ENCODE peak calls at places on chromosome 15, in seven cellular contexts. R, O, F, U, P, K and Y are unnamed samples.

GRCh38 chr15:76983588-76984379 is 11.1 kb upstream of the PSTPIP1 start:
- DNase-seq in R (no peak), O (no peak), F (no peak), U (no peak), P (no peak), K (no peak), Y (peak)

GRCh38 chr15:34084086-34084485 is 17.6 kb downstream of the EMC7 start:
- DNase-seq in R (no peak), O (peak), F (peak), U (peak), P (peak), K (peak), Y (peak)

GRCh38 chr15:31586841-31587240 is 260.2 kb downstream of the KLF13 start:
- DNase-seq in R (no peak), O (no peak), F (no peak), U (no peak), P (no peak), K (peak), Y (peak)

GRCh38 chr15:25862087-25862468 is 1.0 kb downstream of the ATP10A start:
- DNase-seq in R (no peak), O (no peak), F (no peak), U (no peak), P (no peak), K (no peak), Y (no peak)

GRCh38 chr15:55518009-55518408 is 10.0 kb upstream of the DNAAF4 start:
- DNase-seq in R (no peak), O (no peak), F (no peak), U (no peak), P (no peak), K (no peak), Y (no peak)

GRCh38 chr15:63729115-63729884 is 104.4 kb downstream of the HERC1 start:
- DNase-seq in R (no peak), O (peak), F (peak), U (no peak), P (no peak), K (no peak), Y (no peak)

GRCh38 chr15:61339526-61339925 is 110.4 kb upstream of the RORA start:
- DNase-seq in R (no peak), O (peak), F (no peak), U (no peak), P (no peak), K (no peak), Y (no peak)

GRCh38 chr15:65426216-65426853 is 3.6 kb upstream of the IGDCC4 start:
- DNase-seq in R (no peak), O (no peak), F (no peak), U (no peak), P (no peak), K (no peak), Y (no peak)

GRCh38 chr15:63395730-63396545 is 14.3 kb upstream of the CA12 start:
- DNase-seq in R (no peak), O (no peak), F (no peak), U (no peak), P (no peak), K (no peak), Y (no peak)

GRCh38 chr15:27725733-27726132 is 373.4 kb downstream of the OCA2 start:
- DNase-seq in R (no peak), O (no peak), F (no peak), U (no peak), P (no peak), K (no peak), Y (no peak)

GRCh38 chr15:58748787-58749531 is 548 bp downstream of the ADAM10 start:
- DNase-seq in R (peak), O (no peak), F (peak), U (peak), P (no peak), K (no peak), Y (peak)

GRCh38 chr15:99213187-99213811 is 36.1 kb downstream of the TTC23 start:
- DNase-seq in R (peak), O (peak), F (peak), U (peak), P (peak), K (peak), Y (peak)

GRCh38 chr15:56693761-56694160 is 39.5 kb downstream of the ZNF280D start:
- DNase-seq in R (peak), O (peak), F (no peak), U (peak), P (no peak), K (no peak), Y (no peak)

GRCh38 chr15:35007397-35007796 is 19.3 kb upstream of the ZNF770 start:
- DNase-seq in R (no peak), O (no peak), F (no peak), U (no peak), P (no peak), K (no peak), Y (no peak)

GRCh38 chr15:66004618-66005262 is 135.4 kb downstream of the RAB11A start:
- DNase-seq in R (peak), O (peak), F (no peak), U (peak), P (no peak), K (peak), Y (peak)

GRCh38 chr15:35444557-35445204 is 101.3 kb downstream of the DPH6 start:
- DNase-seq in R (peak), O (peak), F (no peak), U (peak), P (no peak), K (peak), Y (peak)

GRCh38 chr15:83922895-83923294 is 269.0 kb downstream of the ADAMTSL3 start:
- DNase-seq in R (no peak), O (no peak), F (no peak), U (no peak), P (no peak), K (no peak), Y (no peak)

GRCh38 chr15:101068961-101069734 is 150.0 kb downstream of the LRRK1 start:
- DNase-seq in R (no peak), O (no peak), F (no peak), U (peak), P (no peak), K (peak), Y (peak)

GRCh38 chr15:70067011-70067410 is 30.7 kb downstream of the TLE3 start:
- DNase-seq in R (no peak), O (no peak), F (no peak), U (no peak), P (no peak), K (no peak), Y (no peak)

GRCh38 chr15:65310431-65311137 is 6.1 kb downstream of the RNU5B-1 start:
- DNase-seq in R (no peak), O (peak), F (no peak), U (peak), P (no peak), K (no peak), Y (peak)

GRCh38 chr15:99312228-99312627 is 60.9 kb downstream of the LRRC28 start:
- DNase-seq in R (no peak), O (no peak), F (no peak), U (no peak), P (no peak), K (no peak), Y (no peak)

GRCh38 chr15:34900748-34901147 is 68.8 kb downstream of the AQR start:
- DNase-seq in R (no peak), O (no peak), F (no peak), U (no peak), P (no peak), K (no peak), Y (no peak)

GRCh38 chr15:70264014-70264492 is 166.3 kb upstream of the TLE3 start:
- DNase-seq in R (no peak), O (peak), F (no peak), U (no peak), P (no peak), K (no peak), Y (no peak)

GRCh38 chr15:26460165-26460564 is 312.7 kb downstream of the GABRB3 start:
- DNase-seq in R (no peak), O (no peak), F (no peak), U (no peak), P (no peak), K (no peak), Y (no peak)

GRCh38 chr15:69713726-69714559 is 261.3 kb downstream of the RPLP1 start:
- DNase-seq in R (no peak), O (no peak), F (peak), U (no peak), P (no peak), K (no peak), Y (no peak)

GRCh38 chr15:90915216-90915807 is 12.2 kb downstream of the MAN2A2 start:
- DNase-seq in R (no peak), O (no peak), F (peak), U (no peak), P (no peak), K (no peak), Y (no peak)

GRCh38 chr15:101478701-101479341 is 10.7 kb downstream of the PCSK6 start:
- DNase-seq in R (no peak), O (no peak), F (no peak), U (no peak), P (no peak), K (no peak), Y (no peak)

GRCh38 chr15:59556405-59556804 is 55.2 kb upstream of the GCNT3 start:
- DNase-seq in R (no peak), O (peak), F (no peak), U (no peak), P (no peak), K (no peak), Y (no peak)

GRCh38 chr15:35622641-35623340 is 76.8 kb upstream of the DPH6 start:
- DNase-seq in R (no peak), O (no peak), F (no peak), U (no peak), P (no peak), K (no peak), Y (peak)

GRCh38 chr15:77519540-77519939 is 98.9 kb downstream of the HMG20A start:
- DNase-seq in R (no peak), O (no peak), F (no peak), U (no peak), P (no peak), K (no peak), Y (no peak)

GRCh38 chr15:32979710-32980109 is 214.8 kb downstream of the FMN1 start:
- DNase-seq in R (peak), O (peak), F (no peak), U (peak), P (peak), K (no peak), Y (no peak)

GRCh38 chr15:31012455-31012854 is 21.0 kb upstream of the MTMR10 start:
- DNase-seq in R (no peak), O (no peak), F (no peak), U (no peak), P (no peak), K (no peak), Y (no peak)

GRCh38 chr15:98442379-98442833 is 205.9 kb upstream of the IGF1R start:
- DNase-seq in R (peak), O (peak), F (peak), U (peak), P (peak), K (peak), Y (peak)

GRCh38 chr15:95647878-95648277 is 682.6 kb upstream of the NR2F2 start:
- DNase-seq in R (no peak), O (no peak), F (no peak), U (no peak), P (no peak), K (no peak), Y (no peak)

GRCh38 chr15:95646484-95646883 is 684.0 kb upstream of the NR2F2 start:
- DNase-seq in R (no peak), O (no peak), F (no peak), U (no peak), P (no peak), K (no peak), Y (no peak)

GRCh38 chr15:95644476-95644875 is 686.0 kb upstream of the NR2F2 start:
- DNase-seq in R (no peak), O (peak), F (no peak), U (no peak), P (no peak), K (no peak), Y (no peak)

GRCh38 chr15:95646892-95647291 is 683.6 kb upstream of the NR2F2 start:
- DNase-seq in R (no peak), O (no peak), F (no peak), U (no peak), P (no peak), K (no peak), Y (no peak)

GRCh38 chr15:95645791-95646338 is 684.6 kb upstream of the NR2F2 start:
- DNase-seq in R (no peak), O (no peak), F (no peak), U (no peak), P (no peak), K (no peak), Y (no peak)
- TF ChIP-seq CTCF in R (no peak), O (no peak), F (no peak), U (no peak), P (no peak), K (no peak), Y (no peak)

GRCh38 chr15:41789237-41789636 is 15.0 kb downstream of the MAPKBP1 start:
- DNase-seq in R (no peak), O (no peak), F (no peak), U (no peak), P (no peak), K (no peak), Y (no peak)
- TF ChIP-seq CTCF in R (no peak), O (no peak), F (no peak), U (no peak), P (no peak), K (no peak), Y (no peak)

GRCh38 chr15:87672309-87672897 is 584.1 kb downstream of the NTRK3 start:
- DNase-seq in R (peak), O (peak), F (no peak), U (no peak), P (no peak), K (peak), Y (peak)
- TF ChIP-seq CTCF in R (peak), O (peak), F (peak), U (peak), P (peak), K (peak), Y (peak)

DNA sequence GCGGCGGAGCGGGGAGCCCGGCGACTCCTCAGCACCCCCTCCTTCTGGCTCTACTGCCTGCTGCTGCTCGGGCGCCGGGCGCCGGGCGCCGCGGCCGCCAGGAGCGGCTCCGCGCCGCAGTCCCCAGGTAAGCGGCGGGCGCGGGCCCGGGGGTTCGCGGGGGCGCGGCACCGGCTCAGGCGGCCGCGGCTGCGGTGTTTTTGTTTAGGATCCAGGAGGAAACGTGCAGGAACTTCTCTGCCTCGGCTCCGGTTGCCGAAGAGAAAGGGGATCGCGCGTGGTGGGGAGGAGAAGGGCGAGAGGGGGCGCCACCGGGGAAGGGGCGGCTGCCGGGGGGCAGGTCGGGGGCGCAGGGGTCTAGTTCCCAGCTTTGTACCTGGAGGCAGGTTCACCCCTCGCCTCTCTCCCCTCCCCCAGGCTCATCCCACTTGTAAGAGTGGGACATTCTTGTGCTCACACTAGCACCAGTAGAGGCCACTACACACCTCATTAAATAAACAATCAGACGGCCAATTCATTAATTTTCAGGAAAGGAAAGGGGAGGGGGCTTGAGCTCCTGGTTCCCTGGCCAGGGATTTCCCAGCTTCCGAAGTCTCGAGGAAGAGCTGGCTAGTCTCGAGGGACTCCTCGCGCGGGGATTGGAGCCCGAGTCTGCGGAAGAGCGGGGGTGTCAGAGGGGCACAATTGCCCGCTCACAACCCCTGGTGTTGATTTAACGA is 575 bp downstream of the NEO1 start:
- DNase-seq in R (no peak), O (peak), F (peak), U (no peak), P (no peak), K (peak), Y (peak)
- TF ChIP-seq CTCF in R (peak), O (no peak), F (no peak), U (peak), P (peak), K (peak), Y (peak)

DNA sequence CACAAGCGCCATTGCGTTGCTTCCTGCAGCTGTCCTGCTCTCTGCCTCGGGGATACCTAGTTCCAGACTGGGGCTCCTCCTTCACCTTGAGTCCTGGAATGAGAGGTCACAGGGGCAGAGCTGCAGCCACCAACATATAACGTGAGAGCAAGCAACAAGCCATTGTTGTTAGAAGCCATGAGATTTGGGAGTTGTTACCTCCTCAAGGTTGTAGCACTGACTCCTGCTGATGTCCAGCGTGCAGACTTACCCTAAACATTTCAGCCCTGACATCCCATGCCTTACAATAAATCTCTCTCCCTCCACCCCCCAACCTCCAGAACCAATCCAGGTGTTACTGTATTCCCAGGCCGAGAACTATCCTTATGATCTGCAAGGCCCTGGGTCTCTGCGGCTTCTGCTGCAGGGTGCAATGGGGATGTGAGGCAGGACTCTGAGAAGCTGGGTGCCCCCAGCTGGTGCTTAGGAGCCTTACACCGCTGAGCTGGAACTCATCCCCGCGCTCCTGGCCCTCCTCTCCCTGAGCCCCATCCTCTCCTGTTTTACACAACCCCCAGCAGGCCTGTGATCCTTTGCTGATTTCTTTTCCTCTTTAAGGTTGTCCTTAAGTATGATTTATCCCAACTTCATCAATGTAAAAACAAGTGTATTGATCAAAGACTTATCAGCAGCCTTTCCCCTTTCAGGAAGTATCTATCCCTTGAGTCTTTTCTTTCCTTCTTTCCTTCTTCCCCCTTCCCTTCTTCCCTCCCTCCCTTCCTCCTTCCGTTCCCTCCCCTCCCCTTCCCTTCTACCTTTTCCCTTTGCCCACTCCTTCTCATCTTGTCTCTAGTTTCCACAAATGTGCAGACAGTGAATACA is 84.2 kb upstream of the ABHD2 start:
- DNase-seq in R (peak), O (peak), F (no peak), U (no peak), P (no peak), K (no peak), Y (peak)
- TF ChIP-seq CTCF in R (peak), O (peak), F (no peak), U (peak), P (peak), K (no peak), Y (peak)

GRCh38 chr15:81813215-81813614 is 232.6 kb downstream of the MEX3B start:
- DNase-seq in R (no peak), O (no peak), F (no peak), U (no peak), P (no peak), K (peak), Y (peak)
- TF ChIP-seq CTCF in R (peak), O (peak), F (no peak), U (peak), P (no peak), K (peak), Y (peak)

DNA sequence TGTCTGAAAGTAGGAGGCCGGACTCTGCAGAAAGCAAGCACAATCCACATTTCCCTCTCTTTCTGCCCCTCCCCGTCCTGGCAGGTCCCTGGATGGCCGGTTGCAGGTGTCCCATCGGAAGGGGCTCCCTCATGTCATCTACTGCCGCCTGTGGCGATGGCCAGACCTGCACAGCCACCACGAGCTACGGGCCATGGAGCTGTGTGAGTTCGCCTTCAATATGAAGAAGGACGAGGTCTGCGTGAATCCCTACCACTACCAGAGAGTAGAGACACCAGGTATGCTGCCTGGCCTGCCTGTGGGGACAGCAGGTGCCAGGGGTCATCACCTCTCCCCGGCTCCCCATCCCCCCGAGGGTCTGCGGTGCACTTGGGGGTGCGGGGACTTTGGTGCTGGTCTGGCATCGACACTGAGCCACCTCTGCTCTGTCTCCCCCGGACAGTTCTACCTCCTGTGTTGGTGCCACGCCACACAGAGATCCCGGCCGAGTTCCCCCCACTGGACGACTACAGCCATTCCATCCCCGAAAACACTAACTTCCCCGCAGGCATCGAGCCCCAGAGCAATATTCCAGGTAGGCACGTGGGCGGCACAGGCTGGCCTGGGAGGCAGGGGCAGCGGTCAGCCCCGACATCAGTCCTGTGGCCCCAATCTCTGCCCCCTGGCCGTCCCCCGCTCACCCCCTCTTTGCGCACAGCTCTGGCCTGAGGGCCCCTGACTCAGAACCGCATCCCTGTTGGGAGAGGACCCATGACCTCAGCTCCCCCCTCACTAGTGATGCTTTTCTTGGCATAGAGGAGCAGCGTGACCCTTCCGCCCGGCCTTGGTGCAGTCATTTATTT is 89.4 kb downstream of the AAGAB start:
- DNase-seq in R (peak), O (peak), F (no peak), U (no peak), P (no peak), K (no peak), Y (no peak)
- TF ChIP-seq CTCF in R (peak), O (no peak), F (no peak), U (no peak), P (no peak), K (no peak), Y (no peak)

GRCh38 chr15:93178371-93178770 is 89.4 kb upstream of the RGMA start:
- DNase-seq in R (no peak), O (no peak), F (no peak), U (no peak), P (no peak), K (no peak), Y (no peak)
- TF ChIP-seq CTCF in R (no peak), O (no peak), F (no peak), U (no peak), P (no peak), K (no peak), Y (no peak)

DNA sequence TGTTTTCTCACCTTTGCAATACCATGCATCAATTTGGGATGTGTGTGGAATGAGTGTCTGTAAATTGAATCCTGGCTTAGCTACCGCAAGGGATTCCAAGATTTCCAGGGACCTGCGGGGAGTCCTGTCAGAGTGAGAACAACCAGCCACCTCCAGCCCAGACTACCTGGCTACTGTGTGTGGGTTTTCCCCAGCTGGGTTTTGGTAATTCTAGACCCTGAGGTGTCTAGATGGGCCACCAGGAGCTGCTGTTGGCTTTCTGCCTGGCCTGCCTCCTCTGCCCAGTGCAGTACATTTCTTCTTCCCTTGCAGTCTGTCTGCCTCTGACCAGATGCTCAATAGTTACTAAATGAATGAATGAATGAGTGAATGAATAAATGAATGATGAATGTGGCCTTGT is 32.5 kb upstream of the CORO2B start:
- DNase-seq in R (no peak), O (no peak), F (no peak), U (no peak), P (no peak), K (no peak), Y (no peak)
- TF ChIP-seq CTCF in R (no peak), O (no peak), F (no peak), U (no peak), P (no peak), K (no peak), Y (no peak)